ENCODE peak calls at places on chromosomes 4 and X, in four cellular contexts. D is HepG2, Y is K562, Z is HEK293T. Q is an unnamed sample.
A peak's percentile ranks its signal among the peaks of the same experiment; 100 is the strongest.

GRCh38 chr4:180521181-180521580 is 1722.0 kb upstream of the TENM3 start:
- DNase-seq in D (no peak), Y (no peak), Z (no peak), Q (no peak)

GRCh38 chrX:13432776-13433605 is 113.1 kb upstream of the ATXN3L start:
- DNase-seq in D (no peak), Y (no peak), Z (no peak), Q (no peak)

GRCh38 chrX:50343917-50344316 is 126.7 kb downstream of the DGKK start:
- DNase-seq in D (no peak), Y (no peak), Z (no peak), Q (no peak)

GRCh38 chr4:4596720-4597119 is 54.9 kb upstream of the STX18 start:
- DNase-seq in D (no peak), Y (no peak), Z (no peak), Q (no peak)

GRCh38 chrX:48834383-48834709 is 1.1 kb downstream of the PCSK1N start:
- DNase-seq in D (no peak), Y (no peak), Z (no peak), Q (no peak)

GRCh38 chr4:85821688-85822087 is 346.7 kb downstream of the ARHGAP24 start:
- DNase-seq in D (no peak), Y (no peak), Z (no peak), Q (no peak)

GRCh38 chr4:179624768-179625181 is 2182.5 kb upstream of the AGA start:
- DNase-seq in D (no peak), Y (no peak), Z (no peak), Q (no peak)

GRCh38 chr4:26031704-26032103 is 117.7 kb downstream of the SMIM20 start:
- DNase-seq in D (peak; percentile 15), Y (no peak), Z (no peak), Q (no peak)

GRCh38 chr4:55819634-55820033 is at the start of gene EXOC1L:
- DNase-seq in D (peak; percentile 7), Y (peak; percentile 14), Z (peak; percentile 83), Q (peak; percentile 84)

GRCh38 chr4:98493305-98493704 is 165.1 kb downstream of the TSPAN5 start:
- DNase-seq in D (no peak), Y (no peak), Z (no peak), Q (no peak)

GRCh38 chr4:126756050-126756809 is 876.5 kb upstream of the INTU start:
- DNase-seq in D (no peak), Y (no peak), Z (no peak), Q (no peak)

GRCh38 chrX:153727108-153727931 is 2.7 kb downstream of the ABCD1 start:
- DNase-seq in D (peak; percentile 43), Y (no peak), Z (no peak), Q (no peak)

GRCh38 chrX:37753384-37753783 is 26.5 kb upstream of the CYBB start:
- DNase-seq in D (no peak), Y (no peak), Z (no peak), Q (no peak)

GRCh38 chrX:120732461-120732860 is 102.6 kb upstream of the C1GALT1C1 start:
- DNase-seq in D (no peak), Y (no peak), Z (no peak), Q (no peak)

GRCh38 chr4:62193726-62194125 is 993.6 kb downstream of the ADGRL3 start:
- DNase-seq in D (no peak), Y (no peak), Z (no peak), Q (no peak)

GRCh38 chr4:26330186-26330787 is 9.5 kb downstream of the RBPJ start:
- DNase-seq in D (peak; percentile 64), Y (peak; percentile 29), Z (peak; percentile 19), Q (no peak)

GRCh38 chr4:53098681-53099121 is 236.6 kb downstream of the RASL11B start:
- DNase-seq in D (no peak), Y (no peak), Z (no peak), Q (no peak)

GRCh38 chrX:118679290-118679689 is 48.1 kb upstream of the IL13RA1 start:
- DNase-seq in D (no peak), Y (no peak), Z (no peak), Q (no peak)

GRCh38 chrX:119168104-119168503 is 40.5 kb upstream of the KIAA1210 start:
- DNase-seq in D (no peak), Y (no peak), Z (no peak), Q (no peak)

GRCh38 chr4:109682875-109683274 is 20.4 kb downstream of the CASP6 start:
- DNase-seq in D (no peak), Y (no peak), Z (no peak), Q (no peak)

GRCh38 chr4:121304843-121305348 is 75.9 kb downstream of the QRFPR start:
- DNase-seq in D (no peak), Y (no peak), Z (no peak), Q (no peak)

GRCh38 chrX:19642517-19643109 is 127.3 kb upstream of the MAP3K15 start:
- DNase-seq in D (no peak), Y (no peak), Z (no peak), Q (no peak)

GRCh38 chrX:74119016-74119910 is 184.7 kb upstream of the ZCCHC13 start:
- DNase-seq in D (no peak), Y (no peak), Z (no peak), Q (no peak)

GRCh38 chr4:128468485-128468989 is 180.9 kb upstream of the PGRMC2 start:
- DNase-seq in D (no peak), Y (no peak), Z (no peak), Q (no peak)

GRCh38 chr4:135201081-135201480 is 999.5 kb upstream of the PABPC4L start:
- DNase-seq in D (no peak), Y (no peak), Z (no peak), Q (no peak)

GRCh38 chr4:88991746-88992145 is 65.2 kb downstream of the FAM13A start:
- DNase-seq in D (no peak), Y (no peak), Z (no peak), Q (no peak)

GRCh38 chr4:88989990-88990389 is 67.0 kb downstream of the FAM13A start:
- DNase-seq in D (no peak), Y (no peak), Z (no peak), Q (no peak)

GRCh38 chr4:72031868-72032619 is at the start of gene NPFFR2:
- DNase-seq in D (no peak), Y (no peak), Z (peak; percentile 68), Q (peak; percentile 78)

GRCh38 chr4:113958766-113959540 is 20.5 kb downstream of the ARSJ start:
- DNase-seq in D (peak; percentile 74), Y (no peak), Z (peak; percentile 11), Q (no peak)

DNA sequence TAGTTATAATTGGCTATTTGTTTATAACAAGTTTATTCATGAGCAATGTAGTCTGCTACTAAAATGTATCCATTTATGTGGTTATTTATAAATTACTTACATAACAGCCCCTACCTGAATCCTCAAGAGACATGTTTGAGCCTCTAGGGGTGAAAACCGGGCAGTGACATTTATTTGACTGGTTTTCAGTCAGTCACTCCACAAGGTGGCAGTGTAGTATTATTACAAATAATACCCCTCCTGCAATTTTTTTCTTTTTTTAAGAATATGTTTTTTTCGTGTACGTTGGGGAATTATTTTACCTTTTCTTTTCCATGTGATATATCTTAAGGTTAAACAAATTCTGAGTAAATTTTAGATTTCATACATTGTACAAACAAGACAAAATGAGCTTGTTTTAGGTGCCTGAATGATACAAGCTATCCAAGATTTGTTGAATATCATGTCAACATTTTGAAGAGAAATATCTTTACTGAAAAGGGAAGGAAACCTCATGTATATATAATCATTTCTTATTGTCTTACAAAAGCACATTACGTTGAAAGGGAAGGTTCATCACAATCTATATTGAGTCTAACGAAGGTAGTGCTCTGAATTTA is 598.7 kb upstream of the TECRL start:
- DNase-seq in D (peak; percentile 47), Y (peak; percentile 27), Z (peak; percentile 45), Q (peak; percentile 23)
- TF ChIP-seq ELF4 in D (no peak), Y (no peak), Z (no peak), Q (no peak)

GRCh38 chr4:99572527-99573240 is 1.9 kb upstream of the MTTP start:
- DNase-seq in D (no peak), Y (no peak), Z (no peak), Q (no peak)
- TF ChIP-seq ELF4 in D (no peak), Y (no peak), Z (no peak), Q (no peak)

DNA sequence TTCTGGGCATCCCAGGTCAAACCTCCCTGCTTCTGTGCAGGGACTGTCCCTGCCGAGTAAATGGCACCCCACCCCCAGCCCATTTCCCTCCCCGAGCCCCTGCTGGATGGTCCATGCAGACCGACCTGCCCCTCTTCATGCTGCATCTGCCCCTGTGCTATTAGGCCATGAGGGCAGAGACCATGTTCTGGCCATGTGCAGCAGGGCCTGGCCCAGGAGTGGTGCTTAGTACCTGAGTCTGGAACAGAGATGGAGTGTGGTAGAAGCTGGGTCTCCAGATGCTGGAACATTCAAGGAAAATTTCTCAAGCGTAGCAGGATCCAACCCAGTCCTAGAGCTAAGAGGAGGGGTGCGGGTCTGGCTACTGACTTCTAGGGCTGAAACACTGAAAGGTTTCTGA is 15.3 kb upstream of the UBA1 start:
- DNase-seq in D (no peak), Y (no peak), Z (no peak), Q (no peak)
- TF ChIP-seq ELF4 in D (no peak), Y (no peak), Z (no peak), Q (no peak)

GRCh38 chrX:134773041-134773440 is 114.8 kb upstream of the PLAC1 start:
- DNase-seq in D (no peak), Y (no peak), Z (no peak), Q (no peak)

GRCh38 chrX:134776844-134777370 is 118.6 kb upstream of the PLAC1 start:
- DNase-seq in D (no peak), Y (no peak), Z (no peak), Q (no peak)

GRCh38 chrX:134774190-134775048 is 116.1 kb upstream of the PLAC1 start:
- DNase-seq in D (no peak), Y (no peak), Z (no peak), Q (no peak)
- TF ChIP-seq ELF4 in D (no peak), Y (no peak), Z (no peak), Q (no peak)

DNA sequence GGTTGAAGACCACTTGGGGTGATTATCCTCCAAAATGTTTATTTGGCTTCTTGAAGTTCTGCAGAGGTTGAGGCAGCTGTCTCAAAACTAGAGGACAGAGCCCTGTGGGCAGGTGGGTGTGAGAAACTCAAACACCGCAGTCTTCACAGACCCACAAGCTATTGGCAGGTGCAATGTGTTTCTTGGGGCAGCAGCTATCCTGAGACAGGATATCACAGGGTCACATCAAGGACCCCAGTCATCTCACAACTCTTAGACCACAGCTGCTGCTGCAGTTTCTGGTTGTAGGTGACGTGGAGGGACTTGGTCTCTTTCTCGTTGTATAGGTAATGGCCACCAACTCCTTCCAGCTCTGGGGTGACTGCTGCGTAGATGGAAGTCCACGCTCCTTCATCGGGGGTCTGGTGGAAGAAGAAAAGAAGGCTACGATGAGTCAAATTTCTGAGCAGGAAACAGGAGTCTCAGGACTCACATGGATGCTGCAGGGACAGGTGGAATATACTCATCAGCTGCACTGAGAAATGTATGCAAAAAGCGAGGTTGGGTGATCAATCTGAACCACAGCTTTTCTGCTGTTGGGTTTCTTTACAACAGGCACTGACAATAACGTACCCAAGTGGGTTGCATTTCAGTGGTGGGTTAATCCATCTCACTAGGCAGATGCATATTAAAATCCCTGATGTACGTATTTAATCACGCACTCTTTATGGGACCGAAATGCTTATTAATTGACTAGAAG is 279.8 kb downstream of the DHRSX start:
- DNase-seq in D (no peak), Y (no peak), Z (no peak), Q (no peak)
- TF ChIP-seq ELF4 in D (no peak), Y (no peak), Z (no peak), Q (no peak)